ENCODE peak calls at places on chromosomes 6 and 20, in six cellular contexts. One of them, this sample, is unnamed.

GRCh38 chr6:41625442-41625841 is 12.8 kb upstream of the MDFI start:
- DNase-seq in left ventricle myocardium inferior: peak; percentile 49
- DNase-seq in CD8-positive, alpha-beta memory T cell: no peak
- DNase-seq in GM23248: no peak
- DNase-seq in heart left ventricle: peak; percentile 54
- DNase-seq in A549: no peak
- DNase-seq in this sample: no peak

GRCh38 chr20:64189530-64189966 is 25.3 kb downstream of the MYT1 start:
- DNase-seq in left ventricle myocardium inferior: no peak
- DNase-seq in CD8-positive, alpha-beta memory T cell: no peak
- DNase-seq in GM23248: no peak
- DNase-seq in heart left ventricle: no peak
- DNase-seq in A549: no peak
- DNase-seq in this sample: no peak

GRCh38 chr20:33677991-33678431 is 3.8 kb upstream of the NECAB3 start:
- DNase-seq in left ventricle myocardium inferior: peak; percentile 74
- DNase-seq in CD8-positive, alpha-beta memory T cell: no peak
- DNase-seq in GM23248: no peak
- DNase-seq in heart left ventricle: peak; percentile 68
- DNase-seq in A549: no peak
- DNase-seq in this sample: no peak

GRCh38 chr6:74657033-74657432 is 548.8 kb downstream of the COL12A1 start:
- DNase-seq in left ventricle myocardium inferior: no peak
- DNase-seq in CD8-positive, alpha-beta memory T cell: no peak
- DNase-seq in GM23248: peak; percentile 77
- DNase-seq in heart left ventricle: no peak
- DNase-seq in A549: no peak
- DNase-seq in this sample: no peak

GRCh38 chr20:54716169-54716747 is 240.9 kb downstream of the DOK5 start:
- DNase-seq in left ventricle myocardium inferior: no peak
- DNase-seq in CD8-positive, alpha-beta memory T cell: no peak
- DNase-seq in GM23248: no peak
- DNase-seq in heart left ventricle: no peak
- DNase-seq in A549: no peak
- DNase-seq in this sample: no peak

GRCh38 chr6:35062676-35063574 is 78.2 kb downstream of the TCP11 start:
- DNase-seq in left ventricle myocardium inferior: no peak
- DNase-seq in CD8-positive, alpha-beta memory T cell: no peak
- DNase-seq in GM23248: no peak
- DNase-seq in heart left ventricle: peak; percentile 2
- DNase-seq in A549: no peak
- DNase-seq in this sample: no peak

GRCh38 chr6:6942826-6943225 is 164.9 kb upstream of the RREB1 start:
- DNase-seq in left ventricle myocardium inferior: peak; percentile 65
- DNase-seq in CD8-positive, alpha-beta memory T cell: no peak
- DNase-seq in GM23248: peak; percentile 73
- DNase-seq in heart left ventricle: peak; percentile 77
- DNase-seq in A549: no peak
- DNase-seq in this sample: no peak

GRCh38 chr20:60095456-60095855 is 137.2 kb downstream of the CDH26 start:
- DNase-seq in left ventricle myocardium inferior: no peak
- DNase-seq in CD8-positive, alpha-beta memory T cell: no peak
- DNase-seq in GM23248: no peak
- DNase-seq in heart left ventricle: no peak
- DNase-seq in A549: no peak
- DNase-seq in this sample: no peak

GRCh38 chr20:4603724-4604123 is 118.0 kb upstream of the PRND start:
- DNase-seq in left ventricle myocardium inferior: no peak
- DNase-seq in CD8-positive, alpha-beta memory T cell: no peak
- DNase-seq in GM23248: no peak
- DNase-seq in heart left ventricle: no peak
- DNase-seq in A549: no peak
- DNase-seq in this sample: no peak

GRCh38 chr6:81515562-81516453 is 236.7 kb downstream of the TENT5A start:
- DNase-seq in left ventricle myocardium inferior: no peak
- DNase-seq in CD8-positive, alpha-beta memory T cell: no peak
- DNase-seq in GM23248: peak; percentile 71
- DNase-seq in heart left ventricle: peak; percentile 30
- DNase-seq in A549: no peak
- DNase-seq in this sample: no peak

GRCh38 chr20:51542033-51542893 is at the start of gene NFATC2:
- DNase-seq in left ventricle myocardium inferior: peak; percentile 52
- DNase-seq in CD8-positive, alpha-beta memory T cell: peak; percentile 57
- DNase-seq in GM23248: no peak
- DNase-seq in heart left ventricle: peak; percentile 54
- DNase-seq in A549: no peak
- DNase-seq in this sample: no peak

GRCh38 chr20:48783533-48784272 is 44.1 kb downstream of the PREX1 start:
- DNase-seq in left ventricle myocardium inferior: no peak
- DNase-seq in CD8-positive, alpha-beta memory T cell: no peak
- DNase-seq in GM23248: peak; percentile 18
- DNase-seq in heart left ventricle: no peak
- DNase-seq in A549: no peak
- DNase-seq in this sample: no peak

GRCh38 chr6:63975685-63976084 is 340.1 kb downstream of the PHF3 start:
- DNase-seq in left ventricle myocardium inferior: no peak
- DNase-seq in CD8-positive, alpha-beta memory T cell: no peak
- DNase-seq in GM23248: no peak
- DNase-seq in heart left ventricle: no peak
- DNase-seq in A549: no peak
- DNase-seq in this sample: no peak

GRCh38 chr6:55963301-55963700 is 87.9 kb upstream of the BMP5 start:
- DNase-seq in left ventricle myocardium inferior: peak; percentile 16
- DNase-seq in CD8-positive, alpha-beta memory T cell: no peak
- DNase-seq in GM23248: peak; percentile 41
- DNase-seq in heart left ventricle: no peak
- DNase-seq in A549: no peak
- DNase-seq in this sample: no peak

GRCh38 chr6:35500782-35501181 is 3.9 kb upstream of the TEAD3 start:
- DNase-seq in left ventricle myocardium inferior: no peak
- DNase-seq in CD8-positive, alpha-beta memory T cell: no peak
- DNase-seq in GM23248: peak; percentile 78
- DNase-seq in heart left ventricle: no peak
- DNase-seq in A549: no peak
- DNase-seq in this sample: no peak

GRCh38 chr6:125550892-125551291 is 198.5 kb upstream of the HEY2 start:
- DNase-seq in left ventricle myocardium inferior: no peak
- DNase-seq in CD8-positive, alpha-beta memory T cell: no peak
- DNase-seq in GM23248: no peak
- DNase-seq in heart left ventricle: no peak
- DNase-seq in A549: no peak
- DNase-seq in this sample: no peak

GRCh38 chr20:35619196-35620095 is 3.8 kb downstream of the SPAG4 start:
- DNase-seq in left ventricle myocardium inferior: peak; percentile 81
- DNase-seq in CD8-positive, alpha-beta memory T cell: peak; percentile 64
- DNase-seq in GM23248: peak; percentile 86
- DNase-seq in heart left ventricle: peak; percentile 76
- DNase-seq in A549: peak; percentile 96
- DNase-seq in this sample: no peak

GRCh38 chr20:59939879-59940128 is 301 bp downstream of the PPP1R3D start:
- DNase-seq in left ventricle myocardium inferior: peak; percentile 52
- DNase-seq in CD8-positive, alpha-beta memory T cell: no peak
- DNase-seq in GM23248: peak; percentile 59
- DNase-seq in heart left ventricle: peak; percentile 57
- DNase-seq in A549: no peak
- DNase-seq in this sample: no peak

GRCh38 chr6:11009353-11009752 is 34.8 kb downstream of the ELOVL2 start:
- DNase-seq in left ventricle myocardium inferior: no peak
- DNase-seq in CD8-positive, alpha-beta memory T cell: no peak
- DNase-seq in GM23248: peak; percentile 61
- DNase-seq in heart left ventricle: no peak
- DNase-seq in A549: no peak
- DNase-seq in this sample: no peak

GRCh38 chr6:110484321-110484720 is 7.9 kb upstream of the SLC22A16 start:
- DNase-seq in left ventricle myocardium inferior: no peak
- DNase-seq in CD8-positive, alpha-beta memory T cell: no peak
- DNase-seq in GM23248: no peak
- DNase-seq in heart left ventricle: no peak
- DNase-seq in A549: no peak
- DNase-seq in this sample: no peak

GRCh38 chr20:35325385-35325784 is 33.2 kb upstream of the FAM83C start:
- DNase-seq in left ventricle myocardium inferior: no peak
- DNase-seq in CD8-positive, alpha-beta memory T cell: no peak
- DNase-seq in GM23248: no peak
- DNase-seq in heart left ventricle: no peak
- DNase-seq in A549: no peak
- DNase-seq in this sample: no peak

GRCh38 chr6:24856246-24856599 is 57.5 kb upstream of the ARMH2 start:
- DNase-seq in left ventricle myocardium inferior: no peak
- DNase-seq in CD8-positive, alpha-beta memory T cell: no peak
- DNase-seq in GM23248: no peak
- DNase-seq in heart left ventricle: no peak
- DNase-seq in A549: no peak
- DNase-seq in this sample: no peak
- H3K4me1 ChIP-seq in left ventricle myocardium inferior: peaks cover 22% of the 10 kb centered on the region
- H3K4me1 ChIP-seq in CD8-positive, alpha-beta memory T cell: peaks cover 60% of the 10 kb centered on the region
- H3K4me1 ChIP-seq in GM23248: peaks cover 14% of the 10 kb centered on the region
- H3K4me1 ChIP-seq in heart left ventricle: peaks cover 6% of the 10 kb centered on the region
- H3K4me1 ChIP-seq in A549: no peaks in the 10 kb centered on the region
- H3K4me1 ChIP-seq in this sample: peaks cover 1% of the 10 kb centered on the region

GRCh38 chr20:46641424-46641823 is 9.8 kb downstream of the SLC13A3 start:
- DNase-seq in left ventricle myocardium inferior: no peak
- DNase-seq in CD8-positive, alpha-beta memory T cell: no peak
- DNase-seq in GM23248: no peak
- DNase-seq in heart left ventricle: no peak
- DNase-seq in A549: no peak
- DNase-seq in this sample: no peak
- H3K4me1 ChIP-seq in left ventricle myocardium inferior: no peaks in the 10 kb centered on the region
- H3K4me1 ChIP-seq in CD8-positive, alpha-beta memory T cell: no peaks in the 10 kb centered on the region
- H3K4me1 ChIP-seq in GM23248: no peaks in the 10 kb centered on the region
- H3K4me1 ChIP-seq in heart left ventricle: no peaks in the 10 kb centered on the region
- H3K4me1 ChIP-seq in A549: no peaks in the 10 kb centered on the region
- H3K4me1 ChIP-seq in this sample: no peaks in the 10 kb centered on the region

DNA sequence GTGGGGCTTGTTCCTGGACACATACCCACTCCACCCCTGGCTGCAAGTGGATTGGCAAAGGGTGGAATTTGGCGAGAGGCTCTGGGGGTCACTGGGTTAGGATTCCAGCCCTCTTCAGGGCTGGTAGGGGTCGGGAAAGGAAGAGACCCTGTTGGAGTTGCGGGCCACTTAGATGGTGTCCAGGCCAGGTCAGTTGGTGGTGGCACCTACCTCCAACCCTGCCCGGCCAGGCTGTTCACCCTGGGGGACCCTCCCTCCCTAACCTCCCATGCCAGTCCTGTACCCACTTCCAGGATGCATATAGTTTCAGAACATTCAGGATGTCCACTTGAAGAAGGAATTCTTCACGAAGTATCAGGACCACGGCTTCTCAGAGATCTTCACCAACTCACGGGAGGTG is 21.0 kb downstream of the CAPN11 start:
- DNase-seq in left ventricle myocardium inferior: no peak
- DNase-seq in CD8-positive, alpha-beta memory T cell: no peak
- DNase-seq in GM23248: no peak
- DNase-seq in heart left ventricle: no peak
- DNase-seq in A549: no peak
- DNase-seq in this sample: no peak
- H3K4me1 ChIP-seq in left ventricle myocardium inferior: peaks cover 40% of the 10 kb centered on the region
- H3K4me1 ChIP-seq in CD8-positive, alpha-beta memory T cell: peaks cover 3% of the 10 kb centered on the region
- H3K4me1 ChIP-seq in GM23248: peaks cover 23% of the 10 kb centered on the region
- H3K4me1 ChIP-seq in heart left ventricle: peaks cover 4% of the 10 kb centered on the region
- H3K4me1 ChIP-seq in A549: peaks cover 5% of the 10 kb centered on the region
- H3K4me1 ChIP-seq in this sample: peaks cover 5% of the 10 kb centered on the region

GRCh38 chr6:15366003-15366535 is 120.2 kb downstream of the JARID2 start:
- DNase-seq in left ventricle myocardium inferior: no peak
- DNase-seq in CD8-positive, alpha-beta memory T cell: no peak
- DNase-seq in GM23248: no peak
- DNase-seq in heart left ventricle: no peak
- DNase-seq in A549: no peak
- DNase-seq in this sample: no peak
- H3K4me1 ChIP-seq in left ventricle myocardium inferior: peaks cover 76% of the 10 kb centered on the region
- H3K4me1 ChIP-seq in CD8-positive, alpha-beta memory T cell: peaks cover 67% of the 10 kb centered on the region
- H3K4me1 ChIP-seq in GM23248: peaks cover 18% of the 10 kb centered on the region
- H3K4me1 ChIP-seq in heart left ventricle: peaks cover 46% of the 10 kb centered on the region
- H3K4me1 ChIP-seq in A549: peaks cover 45% of the 10 kb centered on the region
- H3K4me1 ChIP-seq in this sample: peaks cover 7% of the 10 kb centered on the region

GRCh38 chr6:3359091-3359752 is 97.6 kb downstream of the SLC22A23 start:
- DNase-seq in left ventricle myocardium inferior: no peak
- DNase-seq in CD8-positive, alpha-beta memory T cell: no peak
- DNase-seq in GM23248: peak; percentile 78
- DNase-seq in heart left ventricle: no peak
- DNase-seq in A549: no peak
- DNase-seq in this sample: no peak

GRCh38 chr6:3358413-3359090 is 98.3 kb downstream of the SLC22A23 start:
- DNase-seq in left ventricle myocardium inferior: no peak
- DNase-seq in CD8-positive, alpha-beta memory T cell: no peak
- DNase-seq in GM23248: no peak
- DNase-seq in heart left ventricle: no peak
- DNase-seq in A549: no peak
- DNase-seq in this sample: no peak

GRCh38 chr6:3360727-3361045 is 96.2 kb downstream of the SLC22A23 start:
- DNase-seq in left ventricle myocardium inferior: no peak
- DNase-seq in CD8-positive, alpha-beta memory T cell: no peak
- DNase-seq in GM23248: no peak
- DNase-seq in heart left ventricle: no peak
- DNase-seq in A549: no peak
- DNase-seq in this sample: no peak

GRCh38 chr6:3361312-3362037 is 95.4 kb downstream of the SLC22A23 start:
- DNase-seq in left ventricle myocardium inferior: no peak
- DNase-seq in CD8-positive, alpha-beta memory T cell: no peak
- DNase-seq in GM23248: no peak
- DNase-seq in heart left ventricle: no peak
- DNase-seq in A549: no peak
- DNase-seq in this sample: no peak

DNA sequence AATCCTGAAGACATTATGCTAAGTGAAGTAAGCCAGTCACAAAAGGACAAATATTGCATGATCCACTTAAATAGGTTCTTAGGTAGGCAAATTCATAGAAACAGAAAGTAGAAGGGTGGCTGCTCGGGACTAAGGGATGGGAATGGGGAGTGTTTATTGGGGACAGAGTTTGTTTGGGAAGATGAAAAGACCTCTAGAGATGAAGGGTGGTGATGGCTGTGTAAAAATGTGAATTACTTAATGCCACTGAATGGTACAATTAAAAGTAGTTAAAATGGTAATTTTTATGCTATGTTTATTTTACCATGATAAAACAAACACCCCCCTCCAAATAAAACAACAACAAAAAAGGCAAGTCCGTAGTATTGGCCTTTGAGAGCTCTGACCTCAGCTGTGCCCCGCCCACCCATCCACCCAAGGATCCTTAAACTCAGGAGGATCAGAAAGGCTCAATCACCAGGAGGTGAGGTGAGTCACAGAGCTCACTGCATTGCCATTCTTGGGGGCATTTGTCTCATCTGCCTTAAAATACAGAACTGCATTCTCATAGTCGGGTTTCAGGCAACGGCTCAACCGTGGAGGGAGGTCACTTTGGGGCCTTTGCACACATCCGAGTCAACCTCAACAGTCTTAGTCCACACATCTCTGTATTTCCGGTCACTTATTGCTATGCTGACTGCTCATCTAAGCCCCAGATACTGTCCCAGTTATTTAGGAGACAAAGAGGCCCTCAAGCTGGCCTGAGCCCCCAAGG is 96.7 kb downstream of the SLC22A23 start:
- DNase-seq in left ventricle myocardium inferior: no peak
- DNase-seq in CD8-positive, alpha-beta memory T cell: no peak
- DNase-seq in GM23248: no peak
- DNase-seq in heart left ventricle: no peak
- DNase-seq in A549: peak; percentile 20
- DNase-seq in this sample: no peak
- H3K4me1 ChIP-seq in left ventricle myocardium inferior: peaks cover 28% of the 10 kb centered on the region
- H3K4me1 ChIP-seq in CD8-positive, alpha-beta memory T cell: peaks cover 16% of the 10 kb centered on the region
- H3K4me1 ChIP-seq in GM23248: peaks cover 21% of the 10 kb centered on the region
- H3K4me1 ChIP-seq in heart left ventricle: peaks cover 18% of the 10 kb centered on the region
- H3K4me1 ChIP-seq in A549: peaks cover 56% of the 10 kb centered on the region
- H3K4me1 ChIP-seq in this sample: peaks cover 4% of the 10 kb centered on the region

GRCh38 chr6:107491059-107491609 is 1.2 kb downstream of the SOBP start:
- DNase-seq in left ventricle myocardium inferior: peak; percentile 84
- DNase-seq in CD8-positive, alpha-beta memory T cell: no peak
- DNase-seq in GM23248: peak; percentile 73
- DNase-seq in heart left ventricle: peak; percentile 82
- DNase-seq in A549: peak; percentile 8
- DNase-seq in this sample: no peak
- H3K4me1 ChIP-seq in left ventricle myocardium inferior: peaks cover 77% of the 10 kb centered on the region
- H3K4me1 ChIP-seq in CD8-positive, alpha-beta memory T cell: peaks cover 26% of the 10 kb centered on the region
- H3K4me1 ChIP-seq in GM23248: peaks cover 21% of the 10 kb centered on the region
- H3K4me1 ChIP-seq in heart left ventricle: peaks cover 21% of the 10 kb centered on the region
- H3K4me1 ChIP-seq in A549: no peaks in the 10 kb centered on the region
- H3K4me1 ChIP-seq in this sample: peaks cover 2% of the 10 kb centered on the region

This sample was measured in iPS DF 6.9.